ENCODE peak calls at places on chromosomes 5 and 9, in four cellular contexts. One of them, this sample, is unnamed.

GRCh38 chr5:173893192-173893561 is 5.0 kb downstream of the CPEB4 start:
- DNase-seq in IMR-90: no peak
- DNase-seq in K562: no peak
- DNase-seq in GM12878: no peak
- DNase-seq in this sample: no peak

GRCh38 chr9:86324901-86325300 is 29.3 kb downstream of the TUT7 start:
- DNase-seq in IMR-90: peak; percentile 54
- DNase-seq in K562: no peak
- DNase-seq in GM12878: no peak
- DNase-seq in this sample: no peak

GRCh38 chr5:149466457-149466972 is 84.7 kb downstream of the CSNK1A1 start:
- DNase-seq in IMR-90: peak; percentile 95
- DNase-seq in K562: peak; percentile 86
- DNase-seq in GM12878: no peak
- DNase-seq in this sample: no peak

GRCh38 chr5:173786296-173787187 is 101.6 kb upstream of the CPEB4 start:
- DNase-seq in IMR-90: no peak
- DNase-seq in K562: peak; percentile 79
- DNase-seq in GM12878: peak; percentile 53
- DNase-seq in this sample: no peak

GRCh38 chr9:126144617-126145456 is 181.8 kb upstream of the MVB12B start:
- DNase-seq in IMR-90: no peak
- DNase-seq in K562: no peak
- DNase-seq in GM12878: peak; percentile 2
- DNase-seq in this sample: no peak

GRCh38 chr9:107141967-107142366 is 141.1 kb upstream of the RAD23B start:
- DNase-seq in IMR-90: peak; percentile 17
- DNase-seq in K562: no peak
- DNase-seq in GM12878: no peak
- DNase-seq in this sample: no peak

GRCh38 chr5:90519081-90519480 is 10.3 kb downstream of the LYSMD3 start:
- DNase-seq in IMR-90: no peak
- DNase-seq in K562: no peak
- DNase-seq in GM12878: no peak
- DNase-seq in this sample: peak; percentile 30

GRCh38 chr9:76773051-76773450 is 8.8 kb downstream of the PCA3 start:
- DNase-seq in IMR-90: no peak
- DNase-seq in K562: no peak
- DNase-seq in GM12878: no peak
- DNase-seq in this sample: peak; percentile 17

GRCh38 chr5:17732351-17732923 is 98.2 kb downstream of the TAF11L14 start:
- DNase-seq in IMR-90: no peak
- DNase-seq in K562: no peak
- DNase-seq in GM12878: no peak
- DNase-seq in this sample: no peak

GRCh38 chr5:5141625-5142527 is 1.7 kb downstream of the ADAMTS16 start:
- DNase-seq in IMR-90: peak; percentile 51
- DNase-seq in K562: peak; percentile 63
- DNase-seq in GM12878: no peak
- DNase-seq in this sample: peak; percentile 45

GRCh38 chr9:69181908-69182353 is 7.9 kb downstream of the TJP2 start:
- DNase-seq in IMR-90: peak; percentile 29
- DNase-seq in K562: no peak
- DNase-seq in GM12878: no peak
- DNase-seq in this sample: peak; percentile 29

GRCh38 chr5:128637031-128637430 is 99.0 kb upstream of the FBN2 start:
- DNase-seq in IMR-90: peak; percentile 84
- DNase-seq in K562: no peak
- DNase-seq in GM12878: no peak
- DNase-seq in this sample: no peak

GRCh38 chr9:98852961-98853360 is 45.5 kb downstream of the GALNT12 start:
- DNase-seq in IMR-90: no peak
- DNase-seq in K562: no peak
- DNase-seq in GM12878: no peak
- DNase-seq in this sample: no peak

GRCh38 chr9:138103111-138103823 is 225.7 kb downstream of the CACNA1B start:
- DNase-seq in IMR-90: no peak
- DNase-seq in K562: no peak
- DNase-seq in GM12878: no peak
- DNase-seq in this sample: no peak

GRCh38 chr9:72527801-72528195 is 6.4 kb downstream of the TMC1 start:
- DNase-seq in IMR-90: no peak
- DNase-seq in K562: no peak
- DNase-seq in GM12878: no peak
- DNase-seq in this sample: no peak

GRCh38 chr9:137793196-137793841 is 84.3 kb upstream of the CACNA1B start:
- DNase-seq in IMR-90: no peak
- DNase-seq in K562: no peak
- DNase-seq in GM12878: no peak
- DNase-seq in this sample: no peak

GRCh38 chr9:135067091-135067710 is 20.3 kb upstream of the OLFM1 start:
- DNase-seq in IMR-90: no peak
- DNase-seq in K562: no peak
- DNase-seq in GM12878: no peak
- DNase-seq in this sample: no peak

GRCh38 chr5:68147659-68148058 is 67.9 kb upstream of the PIK3R1 start:
- DNase-seq in IMR-90: peak; percentile 32
- DNase-seq in K562: no peak
- DNase-seq in GM12878: no peak
- DNase-seq in this sample: no peak
- TF ChIP-seq FOS in IMR-90: no peak
- TF ChIP-seq FOS in K562: no peak
- TF ChIP-seq FOS in GM12878: no peak
- TF ChIP-seq FOS in this sample: no peak

DNA sequence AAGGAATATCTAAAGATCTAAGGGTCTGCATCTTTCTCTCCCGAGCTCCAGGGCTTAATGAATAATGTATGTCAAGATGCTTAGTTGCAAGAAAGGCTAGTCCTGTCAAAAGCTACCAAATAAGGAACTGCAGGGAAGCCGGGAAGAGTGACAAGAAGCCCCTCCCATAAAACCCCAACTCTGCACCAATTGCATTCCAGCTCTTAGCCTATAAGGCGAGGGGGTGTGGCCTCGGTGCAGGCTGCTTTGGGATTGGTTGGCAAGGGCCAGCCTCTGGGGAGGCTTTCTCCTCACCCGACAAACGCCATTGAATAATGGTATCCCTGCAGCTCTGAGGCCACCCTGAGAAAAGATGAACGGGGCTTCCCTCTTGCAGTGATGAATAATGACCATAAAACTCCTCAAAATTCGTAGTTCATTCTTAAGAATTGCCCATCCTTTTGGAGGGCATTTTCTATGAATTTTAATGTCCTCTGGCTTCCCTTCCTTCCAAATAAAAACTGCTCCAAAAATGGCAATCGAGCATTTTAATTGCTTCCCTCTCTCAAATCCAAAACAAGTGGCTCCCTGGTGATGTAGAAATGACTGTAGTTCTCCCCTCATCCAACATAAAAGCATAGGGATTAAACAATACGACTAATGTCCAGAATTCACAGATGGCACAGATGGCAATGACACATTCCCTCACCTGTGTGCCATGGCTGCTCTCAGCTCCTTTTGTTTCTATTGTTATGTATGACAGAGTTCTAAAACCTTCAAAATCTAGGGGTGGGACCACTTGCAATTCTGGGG is 417.1 kb downstream of the RAB3C start:
- DNase-seq in IMR-90: no peak
- DNase-seq in K562: peak; percentile 26
- DNase-seq in GM12878: no peak
- DNase-seq in this sample: no peak
- H3K27ac ChIP-seq in IMR-90: no peak overlapping the region
- H3K27ac ChIP-seq in K562: no peak overlapping the region
- H3K27ac ChIP-seq in GM12878: no peak overlapping the region
- H3K27ac ChIP-seq in this sample: no peak overlapping the region

GRCh38 chr5:1832511-1833250 is 31.5 kb downstream of the NDUFS6 start:
- DNase-seq in IMR-90: no peak
- DNase-seq in K562: no peak
- DNase-seq in GM12878: no peak
- DNase-seq in this sample: no peak

GRCh38 chr5:1830571-1831228 is 29.5 kb downstream of the NDUFS6 start:
- DNase-seq in IMR-90: no peak
- DNase-seq in K562: no peak
- DNase-seq in GM12878: no peak
- DNase-seq in this sample: no peak

GRCh38 chr5:1833264-1834021 is 32.2 kb downstream of the NDUFS6 start:
- DNase-seq in IMR-90: no peak
- DNase-seq in K562: no peak
- DNase-seq in GM12878: no peak
- DNase-seq in this sample: no peak

GRCh38 chr5:1831677-1832313 is 30.6 kb downstream of the NDUFS6 start:
- DNase-seq in IMR-90: no peak
- DNase-seq in K562: no peak
- DNase-seq in GM12878: no peak
- DNase-seq in this sample: no peak

GRCh38 chr5:1831257-1831656 is 30.1 kb downstream of the NDUFS6 start:
- DNase-seq in IMR-90: no peak
- DNase-seq in K562: no peak
- DNase-seq in GM12878: no peak
- DNase-seq in this sample: no peak
- TF ChIP-seq FOS in IMR-90: no peak
- TF ChIP-seq FOS in K562: no peak
- TF ChIP-seq FOS in GM12878: no peak
- TF ChIP-seq FOS in this sample: no peak

GRCh38 chr5:73826761-73827450 is 200.9 kb downstream of the ARHGEF28 start:
- DNase-seq in IMR-90: peak; percentile 93
- DNase-seq in K562: no peak
- DNase-seq in GM12878: no peak
- DNase-seq in this sample: no peak
- H3K27ac ChIP-seq in IMR-90: peak overlapping the region; percentile 65
- H3K27ac ChIP-seq in K562: no peak overlapping the region
- H3K27ac ChIP-seq in GM12878: no peak overlapping the region
- H3K27ac ChIP-seq in this sample: no peak overlapping the region

GRCh38 chr9:75230469-75230868 is 142.2 kb downstream of the OSTF1 start:
- DNase-seq in IMR-90: no peak
- DNase-seq in K562: no peak
- DNase-seq in GM12878: no peak
- DNase-seq in this sample: no peak
- TF ChIP-seq FOS in IMR-90: no peak
- TF ChIP-seq FOS in K562: no peak
- TF ChIP-seq FOS in GM12878: no peak
- TF ChIP-seq FOS in this sample: no peak

GRCh38 chr5:757346-757930 is 27.1 kb downstream of the ZDHHC11B start:
- DNase-seq in IMR-90: no peak
- DNase-seq in K562: no peak
- DNase-seq in GM12878: no peak
- DNase-seq in this sample: no peak
- H3K27ac ChIP-seq in IMR-90: no peak overlapping the region
- H3K27ac ChIP-seq in K562: no peak overlapping the region
- H3K27ac ChIP-seq in GM12878: no peak overlapping the region
- H3K27ac ChIP-seq in this sample: no peak overlapping the region

DNA sequence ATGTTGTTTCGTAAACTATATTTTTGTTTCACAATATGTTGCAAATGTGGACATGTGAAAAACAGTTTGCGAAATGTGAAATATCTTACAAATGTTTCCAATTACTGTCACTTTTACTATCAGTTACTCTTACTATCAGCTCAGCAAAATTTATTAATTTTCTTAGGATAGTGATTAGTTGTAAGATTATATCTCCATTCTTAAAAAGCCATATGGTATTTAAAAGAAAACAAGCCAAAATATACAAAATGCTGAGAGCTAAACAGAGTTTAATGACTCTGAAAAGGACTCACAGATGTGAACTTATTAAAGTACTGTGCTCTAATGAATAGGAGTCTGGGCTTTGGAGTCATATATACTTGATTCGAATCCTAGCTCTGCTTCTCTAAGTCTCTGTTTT is 112.0 kb upstream of the LPAR1 start:
- DNase-seq in IMR-90: no peak
- DNase-seq in K562: no peak
- DNase-seq in GM12878: no peak
- DNase-seq in this sample: no peak
- TF ChIP-seq FOS in IMR-90: no peak
- TF ChIP-seq FOS in K562: no peak
- TF ChIP-seq FOS in GM12878: no peak
- TF ChIP-seq FOS in this sample: no peak

GRCh38 chr9:92767078-92768054 is 2.7 kb upstream of the BICD2 start:
- DNase-seq in IMR-90: no peak
- DNase-seq in K562: no peak
- DNase-seq in GM12878: no peak
- DNase-seq in this sample: no peak

GRCh38 chr9:92764988-92765936 is 629 bp upstream of the BICD2 start:
- DNase-seq in IMR-90: peak; percentile 96
- DNase-seq in K562: peak; percentile 96
- DNase-seq in GM12878: peak; percentile 86
- DNase-seq in this sample: peak; percentile 98

GRCh38 chr9:92771309-92771708 is 6.7 kb upstream of the BICD2 start:
- DNase-seq in IMR-90: no peak
- DNase-seq in K562: no peak
- DNase-seq in GM12878: no peak
- DNase-seq in this sample: no peak

GRCh38 chr9:92770005-92770995 is 5.7 kb upstream of the BICD2 start:
- DNase-seq in IMR-90: no peak
- DNase-seq in K562: peak; percentile 49
- DNase-seq in GM12878: no peak
- DNase-seq in this sample: peak; percentile 17

GRCh38 chr9:92769276-92769675 is 4.6 kb upstream of the BICD2 start:
- DNase-seq in IMR-90: no peak
- DNase-seq in K562: no peak
- DNase-seq in GM12878: no peak
- DNase-seq in this sample: no peak
- H3K27ac ChIP-seq in IMR-90: no peak overlapping the region
- H3K27ac ChIP-seq in K562: no peak overlapping the region
- H3K27ac ChIP-seq in GM12878: no peak overlapping the region
- H3K27ac ChIP-seq in this sample: no peak overlapping the region

DNA sequence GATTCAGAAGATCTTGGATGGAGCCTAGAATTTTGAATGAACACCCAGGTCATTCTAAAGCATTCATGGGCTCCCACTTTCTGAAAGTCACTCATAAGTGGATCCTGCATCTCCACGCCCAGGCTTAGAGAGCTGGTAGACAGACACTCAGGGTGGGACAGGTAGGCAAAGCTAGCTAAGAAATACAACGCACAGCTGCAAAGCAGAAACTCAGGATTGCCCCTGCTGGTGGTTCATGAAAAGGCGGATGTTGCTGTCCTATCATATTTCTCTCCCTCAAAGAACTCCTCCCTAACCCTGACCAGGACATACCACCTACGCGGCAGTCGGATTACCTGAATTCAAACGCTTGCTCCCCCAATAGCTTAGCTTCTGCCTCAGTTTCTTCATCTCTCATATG is 226.5 kb downstream of the GLIS3 start:
- DNase-seq in IMR-90: no peak
- DNase-seq in K562: no peak
- DNase-seq in GM12878: no peak
- DNase-seq in this sample: no peak
- TF ChIP-seq FOS in IMR-90: no peak
- TF ChIP-seq FOS in K562: no peak
- TF ChIP-seq FOS in GM12878: no peak
- TF ChIP-seq FOS in this sample: no peak

This sample was measured in endothelial cell of umbilical vein.